ENCODE peak calls at places on chromosomes 1 and 21, in six cellular contexts. L is mucosa of descending colon, U is transverse colon, F is brain microvascular endothelial cell, O is mammary epithelial cell, D is testis. X is an unnamed sample.

GRCh38 chr1:171127481-171127880 is 36.8 kb downstream of the FMO3 start:
- DNase-seq in L (no peak), U (no peak), F (peak), O (peak), D (no peak), X (no peak)

GRCh38 chr1:103125219-103125618 is 16.9 kb upstream of the COL11A1 start:
- DNase-seq in L (no peak), U (no peak), F (no peak), O (no peak), D (no peak), X (no peak)

GRCh38 chr1:47387921-47388509 is 28.1 kb upstream of the FOXE3 start:
- DNase-seq in L (no peak), U (no peak), F (no peak), O (no peak), D (no peak), X (no peak)

GRCh38 chr1:1989102-1989542 is 14.5 kb downstream of the CFAP74 start:
- DNase-seq in L (no peak), U (no peak), F (peak), O (peak), D (peak), X (no peak)

GRCh38 chr1:152188673-152189591 is 29.9 kb upstream of the RPTN start:
- DNase-seq in L (peak), U (peak), F (peak), O (peak), D (peak), X (no peak)

GRCh38 chr1:92956254-92956653 is 5.0 kb downstream of the DIPK1A start:
- DNase-seq in L (no peak), U (no peak), F (no peak), O (no peak), D (no peak), X (no peak)

GRCh38 chr1:112798293-112798692 is 83.2 kb upstream of the PPM1J start:
- DNase-seq in L (no peak), U (no peak), F (no peak), O (no peak), D (no peak), X (no peak)

GRCh38 chr1:94974824-94975223 is 47.9 kb upstream of the CNN3 start:
- DNase-seq in L (no peak), U (no peak), F (peak), O (peak), D (no peak), X (peak)

GRCh38 chr1:60716472-60716871 is 365.9 kb upstream of the NFIA start:
- DNase-seq in L (no peak), U (no peak), F (no peak), O (no peak), D (peak), X (no peak)

GRCh38 chr1:216045400-216045799 is 377.8 kb downstream of the USH2A start:
- DNase-seq in L (no peak), U (no peak), F (peak), O (peak), D (no peak), X (peak)

GRCh38 chr1:38724160-38725131 is 135.1 kb downstream of the RRAGC start:
- DNase-seq in L (no peak), U (no peak), F (no peak), O (no peak), D (no peak), X (no peak)

GRCh38 chr1:90391116-90391515 is 326.0 kb downstream of the BARHL2 start:
- DNase-seq in L (no peak), U (no peak), F (no peak), O (peak), D (no peak), X (no peak)

GRCh38 chr1:204331275-204331674 is 28.5 kb downstream of the PLEKHA6 start:
- DNase-seq in L (peak), U (peak), F (no peak), O (no peak), D (no peak), X (no peak)

GRCh38 chr1:217331698-217332097 is 299.2 kb downstream of the GPATCH2 start:
- DNase-seq in L (no peak), U (no peak), F (no peak), O (no peak), D (no peak), X (no peak)

GRCh38 chr1:173960625-173961024 is 43.5 kb upstream of the SERPINC1 start:
- DNase-seq in L (no peak), U (no peak), F (no peak), O (no peak), D (no peak), X (no peak)

GRCh38 chr1:224107282-224107625 is 6.7 kb upstream of the FBXO28 start:
- DNase-seq in L (no peak), U (no peak), F (no peak), O (no peak), D (no peak), X (no peak)

GRCh38 chr1:18540136-18540765 is 59.5 kb downstream of the KLHDC7A start:
- DNase-seq in L (no peak), U (no peak), F (no peak), O (no peak), D (no peak), X (no peak)

GRCh38 chr1:190320952-190321351 is 156.7 kb downstream of the BRINP3 start:
- DNase-seq in L (no peak), U (no peak), F (peak), O (peak), D (no peak), X (peak)

GRCh38 chr1:9892563-9893528 is 17.2 kb downstream of the CTNNBIP1 start:
- DNase-seq in L (peak), U (peak), F (peak), O (peak), D (no peak), X (peak)

GRCh38 chr21:34965200-34966174 is 83.6 kb downstream of the RUNX1 start:
- DNase-seq in L (no peak), U (no peak), F (no peak), O (peak), D (no peak), X (no peak)

GRCh38 chr21:44872568-44873355 is 728 bp downstream of the PTTG1IP start:
- DNase-seq in L (peak), U (peak), F (peak), O (peak), D (peak), X (no peak)

GRCh38 chr1:209601809-209602657 is 18.5 kb downstream of the CAMK1G start:
- DNase-seq in L (no peak), U (peak), F (peak), O (peak), D (peak), X (no peak)

GRCh38 chr1:167631987-167632680 is 2.1 kb downstream of the RCSD1 start:
- DNase-seq in L (no peak), U (peak), F (no peak), O (no peak), D (no peak), X (no peak)

GRCh38 chr1:25338188-25338981 is at the start of gene TMEM50A:
- DNase-seq in L (peak), U (peak), F (peak), O (peak), D (peak), X (no peak)

GRCh38 chr1:242811092-242811840 is 286.8 kb upstream of the PLD5 start:
- DNase-seq in L (no peak), U (no peak), F (peak), O (peak), D (no peak), X (no peak)

GRCh38 chr1:197774691-197775281 is 494 bp downstream of the DENND1B start:
- DNase-seq in L (peak), U (peak), F (no peak), O (peak), D (peak), X (no peak)

GRCh38 chr1:175774921-175775320 is 31.5 kb upstream of the TNR start:
- DNase-seq in L (no peak), U (no peak), F (no peak), O (no peak), D (no peak), X (no peak)

GRCh38 chr1:181936768-181937581 is 124.5 kb downstream of the ZNF648 start:
- DNase-seq in L (no peak), U (peak), F (no peak), O (peak), D (peak), X (no peak)

GRCh38 chr21:36700295-36700960 is 1.5 kb downstream of the SIM2 start:
- DNase-seq in L (no peak), U (no peak), F (no peak), O (no peak), D (no peak), X (no peak)

GRCh38 chr1:59595774-59596173 is 219.0 kb upstream of the HOOK1 start:
- DNase-seq in L (no peak), U (no peak), F (peak), O (peak), D (no peak), X (no peak)

GRCh38 chr1:198657550-198658064 is 18.8 kb downstream of the PTPRC start:
- DNase-seq in L (no peak), U (no peak), F (peak), O (peak), D (no peak), X (peak)

GRCh38 chr1:7954683-7955082 is 6.8 kb upstream of the PARK7 start:
- DNase-seq in L (no peak), U (no peak), F (no peak), O (no peak), D (no peak), X (no peak)

GRCh38 chr1:14625587-14626447 is 27.3 kb downstream of the KAZN start:
- DNase-seq in L (no peak), U (no peak), F (no peak), O (no peak), D (no peak), X (no peak)

GRCh38 chr1:165635329-165635728 is 4.3 kb downstream of the MGST3 start:
- DNase-seq in L (no peak), U (no peak), F (no peak), O (no peak), D (no peak), X (no peak)

GRCh38 chr21:41651830-41652229 is 115.0 kb downstream of the RIPK4 start:
- DNase-seq in L (no peak), U (no peak), F (no peak), O (peak), D (no peak), X (no peak)

DNA sequence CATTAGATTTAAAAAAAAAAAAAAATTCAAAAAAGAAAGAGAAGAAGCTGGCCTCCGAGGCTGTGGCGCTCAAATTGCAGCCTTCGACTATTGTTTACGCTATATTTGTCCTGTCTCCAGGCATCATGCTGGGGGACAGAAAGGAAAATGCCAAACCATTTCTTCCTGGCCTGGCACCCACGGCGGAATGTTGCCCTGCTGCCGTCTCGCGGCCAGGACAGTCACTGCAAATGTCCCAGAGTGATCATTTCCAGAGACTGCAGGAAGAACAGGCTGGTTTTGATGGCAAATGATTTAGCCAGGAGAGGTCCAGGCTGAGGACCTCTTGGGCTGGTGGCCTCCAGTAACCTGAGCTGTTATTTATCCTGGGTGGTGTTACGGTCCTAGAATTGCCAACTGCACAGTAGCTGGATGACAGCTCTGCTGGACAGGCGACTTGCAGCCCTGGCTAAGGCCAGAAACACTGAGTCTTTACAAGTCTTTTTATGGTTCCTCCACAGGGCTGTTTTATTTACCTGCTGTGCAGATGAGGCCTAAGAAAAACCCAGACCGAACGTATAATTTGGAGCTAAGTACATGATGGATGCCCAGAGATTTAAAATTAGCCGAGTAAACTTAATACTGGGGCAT is 30.2 kb upstream of the LRRC38 start:
- DNase-seq in L (no peak), U (peak), F (no peak), O (no peak), D (peak), X (no peak)
- TF ChIP-seq CTCF in L (no peak), U (peak), F (peak), O (peak), D (peak), X (no peak)

GRCh38 chr1:234954613-234955012 is 174.0 kb downstream of the TOMM20 start:
- DNase-seq in L (no peak), U (no peak), F (no peak), O (no peak), D (peak), X (no peak)
- H3K4me3 ChIP-seq in L (no peak), U (no peak), F (no peak), O (no peak), D (no peak), X (no peak)

GRCh38 chr1:17439250-17440073 is at the start of gene RCC2:
- DNase-seq in L (peak), U (peak), F (peak), O (peak), D (peak), X (no peak)
- TF ChIP-seq CTCF in L (no peak), U (no peak), F (peak), O (no peak), D (peak), X (no peak)

DNA sequence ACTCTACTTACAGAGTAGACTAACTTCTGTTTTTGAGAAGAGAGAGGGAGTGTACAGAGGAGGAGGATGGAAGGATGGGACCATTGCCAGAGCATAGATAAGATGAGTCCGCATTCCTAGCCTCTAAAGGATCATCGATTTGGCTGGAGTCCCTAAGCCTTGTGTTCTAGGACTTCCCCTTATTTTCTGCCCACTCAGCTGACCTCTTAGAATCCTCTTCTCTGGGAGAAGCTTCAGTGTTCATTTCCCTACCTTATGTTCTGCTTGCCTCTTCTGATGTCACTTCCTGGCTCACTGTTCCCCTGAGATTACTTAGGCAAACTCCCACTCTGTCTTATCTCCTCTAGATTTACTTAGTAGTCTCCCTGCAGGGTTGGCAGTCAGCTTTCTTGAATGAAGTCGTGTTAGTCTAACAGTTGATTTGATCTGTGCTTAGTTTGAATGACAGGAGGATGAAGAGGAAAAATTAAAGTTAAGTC is 156.7 kb downstream of the SYT2 start:
- DNase-seq in L (no peak), U (no peak), F (peak), O (no peak), D (peak), X (no peak)
- H3K4me3 ChIP-seq in L (no peak), U (no peak), F (no peak), O (no peak), D (no peak), X (no peak)

DNA sequence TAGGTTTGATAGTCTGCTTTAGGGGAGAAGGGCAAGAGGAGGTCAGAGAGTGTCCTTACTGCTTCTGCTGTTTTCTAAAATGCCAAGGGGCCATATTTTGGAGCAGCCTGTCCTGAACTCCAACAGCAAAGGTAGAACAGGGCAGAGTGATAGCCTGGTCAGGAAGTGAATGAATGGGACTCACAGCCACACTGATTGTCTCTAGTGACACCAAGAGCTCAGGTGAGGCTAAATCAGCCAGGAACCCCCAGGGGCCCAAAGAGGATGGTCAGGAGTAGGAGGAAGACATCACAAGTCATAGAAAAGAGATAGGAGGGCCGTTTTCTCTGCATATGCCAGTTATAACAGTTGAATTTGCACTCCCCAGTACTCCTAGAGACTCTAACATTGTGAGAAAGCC is 97.4 kb upstream of the DUSP10 start:
- DNase-seq in L (no peak), U (no peak), F (no peak), O (no peak), D (no peak), X (no peak)
- TF ChIP-seq CTCF in L (no peak), U (no peak), F (no peak), O (peak), D (no peak), X (no peak)

GRCh38 chr1:201213106-201213770 is 22.6 kb downstream of the IGFN1 start:
- DNase-seq in L (no peak), U (no peak), F (no peak), O (no peak), D (no peak), X (no peak)
- H3K4me3 ChIP-seq in L (no peak), U (no peak), F (no peak), O (no peak), D (no peak), X (no peak)

X was measured in AG04449.